ENCODE peak calls at places on chromosomes 2 and 18, in nine cellular contexts. E is amygdala; H is NCI-H1694 treated with DMSO at 0.1 percent for 48 hours; K is activated naive CD8-positive, alpha-beta T cell treated with anti-CD3 and anti-CD28 coated beads, Interleukin-2, amount 10 ng/mL, durations not matched to agents 7 days and 5 days; W is T-helper 1 cell; L is fibroblast of lung; C is nephron progenitor cell; S is HCT116; X is Ammon's horn. B is an unnamed sample.

GRCh38 chr2:119028327-119029174 is 86.6 kb downstream of the MARCO start:
- DNase-seq in S (peak; percentile 48), W (no peak), K (no peak), X (no peak), E (no peak), L (peak; percentile 16), C (peak; percentile 51), H (peak; percentile 20), B (no peak)

GRCh38 chr2:43057026-43057741 is 169.2 kb downstream of the ZFP36L2 start:
- DNase-seq in W (no peak), X (peak; percentile 94), E (peak; percentile 76), S (no peak), L (no peak), C (no peak), K (peak; percentile 21), H (peak; percentile 65), B (no peak)

GRCh38 chr18:79380816-79381806 is 14.6 kb upstream of the NFATC1 start:
- DNase-seq in K (peak; percentile 80), H (peak; percentile 19), E (peak; percentile 29), W (peak; percentile 53), C (peak; percentile 89), X (peak; percentile 70), L (peak; percentile 42), S (no peak), B (peak; percentile 77)

GRCh38 chr2:217338306-217338916 is 478.5 kb upstream of the TNP1 start:
- DNase-seq in C (no peak), L (peak; percentile 80), W (no peak), S (no peak), K (no peak), X (no peak), H (peak; percentile 52), E (no peak), B (no peak)

GRCh38 chr2:29766191-29766590 is 155.2 kb downstream of the ALK start:
- DNase-seq in S (no peak), E (no peak), C (no peak), H (no peak), W (no peak), K (no peak), L (no peak), X (no peak), B (no peak)

GRCh38 chr2:46877619-46878113 is 37.9 kb downstream of the MCFD2 start:
- DNase-seq in W (no peak), L (no peak), X (no peak), S (no peak), E (no peak), C (no peak), H (no peak), K (no peak), B (peak; percentile 44)

GRCh38 chr18:62716679-62717058 is 1.3 kb downstream of the PHLPP1 start:
- DNase-seq in L (peak; percentile 14), H (no peak), C (peak; percentile 69), S (no peak), E (no peak), X (peak; percentile 46), W (peak; percentile 48), K (peak; percentile 64), B (peak; percentile 51)

GRCh38 chr2:141654311-141654710 is 476.5 kb downstream of the LRP1B start:
- DNase-seq in H (no peak), C (no peak), X (no peak), W (no peak), E (no peak), S (no peak), L (no peak), K (no peak), B (no peak)

GRCh38 chr2:214244847-214245246 is 166.0 kb upstream of the VWC2L start:
- DNase-seq in S (no peak), C (no peak), K (no peak), H (no peak), W (no peak), X (no peak), L (no peak), E (no peak), B (no peak)

GRCh38 chr2:240819404-240820013 is 510 bp downstream of the KIF1A start:
- DNase-seq in S (no peak), L (no peak), X (no peak), K (no peak), W (no peak), H (no peak), C (peak; percentile 60), E (no peak), B (no peak)

GRCh38 chr2:23524261-23524706 is 139.3 kb downstream of the KLHL29 start:
- DNase-seq in E (no peak), L (peak; percentile 38), W (no peak), H (no peak), K (no peak), X (no peak), S (peak; percentile 19), C (peak; percentile 54), B (no peak)

GRCh38 chr2:79120194-79120713 is at the start of gene REG1A:
- DNase-seq in L (no peak), S (no peak), W (no peak), C (no peak), E (no peak), K (no peak), H (no peak), X (no peak), B (no peak)

GRCh38 chr2:238286987-238287386 is 1.4 kb downstream of the PER2 start:
- DNase-seq in W (no peak), L (no peak), C (no peak), K (no peak), S (no peak), H (no peak), E (no peak), X (peak; percentile 76), B (peak; percentile 60)

GRCh38 chr2:188628989-188629889 is 337.6 kb downstream of the GULP1 start:
- DNase-seq in K (no peak), H (no peak), X (no peak), L (peak; percentile 21), E (no peak), S (peak; percentile 7), C (no peak), W (no peak), B (no peak)

GRCh38 chr2:235406420-235406819 is 87.4 kb upstream of the AGAP1 start:
- DNase-seq in E (no peak), W (no peak), X (no peak), S (no peak), C (no peak), K (no peak), H (no peak), L (no peak), B (no peak)

GRCh38 chr2:172086349-172087190 is 1.3 kb downstream of the DLX1 start:
- DNase-seq in L (no peak), H (no peak), S (no peak), X (no peak), W (peak; percentile 62), K (peak; percentile 73), C (peak; percentile 65), E (no peak), B (peak; percentile 32)

GRCh38 chr2:119431155-119431975 is at the start of gene TMEM37:
- DNase-seq in S (peak; percentile 28), H (peak; percentile 20), W (no peak), L (peak; percentile 76), K (no peak), X (no peak), E (no peak), C (peak; percentile 88), B (peak; percentile 90)

GRCh38 chr2:46181789-46182530 is 115.2 kb upstream of the EPAS1 start:
- DNase-seq in E (no peak), X (no peak), K (no peak), L (no peak), C (no peak), W (no peak), H (no peak), S (no peak), B (no peak)

GRCh38 chr2:57876313-57876712 is 170.3 kb upstream of the VRK2 start:
- DNase-seq in H (peak; percentile 69), S (no peak), L (no peak), K (no peak), X (no peak), E (no peak), W (no peak), C (no peak), B (no peak)

GRCh38 chr18:3321133-3321812 is 59.3 kb downstream of the MYL12B start:
- DNase-seq in E (no peak), C (no peak), K (no peak), X (no peak), S (no peak), W (no peak), H (no peak), L (peak; percentile 96), B (no peak)

GRCh38 chr2:107062599-107063196 is 176.7 kb upstream of the ST6GAL2 start:
- DNase-seq in L (no peak), C (no peak), H (no peak), S (no peak), W (no peak), K (no peak), E (no peak), X (no peak), B (no peak)

GRCh38 chr2:28589746-28590463 is 94.0 kb downstream of the PLB1 start:
- DNase-seq in C (no peak), E (no peak), L (no peak), K (no peak), H (no peak), S (no peak), X (no peak), W (no peak), B (no peak)

GRCh38 chr2:68506170-68506569 is 38.8 kb downstream of the APLF start:
- DNase-seq in E (no peak), S (no peak), L (no peak), X (no peak), K (no peak), H (no peak), W (no peak), C (no peak), B (no peak)

GRCh38 chr2:86480105-86480504 is 38.9 kb downstream of the KDM3A start:
- DNase-seq in C (no peak), W (no peak), E (peak; percentile 17), X (peak; percentile 73), H (no peak), L (no peak), S (no peak), K (no peak), B (no peak)

B was measured in Peyer's patch.